ENCODE peak calls at places on chromosome 2, in nine cellular contexts. O is stimulated activated CD4-positive, alpha-beta T cell treated with anti-CD3 and anti-CD28 coated beads, TNF-alpha, amount 100 ng/mL, for 4 hours; U is activated naive CD4-positive, alpha-beta T cell; I is activated naive CD8-positive, alpha-beta T cell treated with anti-CD3 and anti-CD28 coated beads, Interleukin-2, amount 50 U/mL, for 24 hours; T is HFF-Myc; K is AG04449; X is foreskin fibroblast; G is nucleus accumbens; D is globus pallidus. V is an unnamed sample.

GRCh38 chr2:163247151-163247872 is 408.7 kb upstream of the KCNH7 start:
- DNase-seq in U (no peak), I (no peak), O (no peak), X (no peak), T (no peak), D (no peak), K (no peak), G (no peak), V (no peak)

GRCh38 chr2:216195565-216195978 is 86.4 kb downstream of the XRCC5 start:
- DNase-seq in K (peak), T (no peak), D (no peak), X (peak), O (no peak), G (no peak), U (no peak), I (no peak), V (no peak)

GRCh38 chr2:63545023-63545422 is 43.3 kb downstream of the WDPCP start:
- DNase-seq in T (no peak), K (no peak), I (no peak), O (no peak), G (no peak), X (no peak), U (no peak), D (no peak), V (no peak)

GRCh38 chr2:69046221-69046662 is 33.3 kb downstream of the ANTXR1 start:
- DNase-seq in X (peak), K (peak), O (no peak), G (no peak), I (no peak), T (peak), U (no peak), D (no peak), V (peak)

GRCh38 chr2:25494626-25495025 is 152.9 kb upstream of the DNMT3A start:
- DNase-seq in X (peak), I (no peak), T (no peak), D (no peak), G (no peak), O (no peak), K (peak), U (no peak), V (no peak)

GRCh38 chr2:144516417-144516980 is 3.4 kb downstream of the ZEB2 start:
- DNase-seq in X (no peak), G (no peak), I (peak), O (no peak), K (no peak), D (peak), T (no peak), U (no peak), V (peak)

GRCh38 chr2:47002480-47003381 is 87.1 kb upstream of the MCFD2 start:
- DNase-seq in U (no peak), D (peak), K (no peak), O (no peak), I (no peak), T (no peak), G (peak), X (no peak), V (no peak)

GRCh38 chr2:67824196-67824595 is 238.6 kb downstream of the C1D start:
- DNase-seq in K (peak), G (no peak), D (no peak), I (no peak), T (no peak), O (no peak), U (no peak), X (peak), V (no peak)

GRCh38 chr2:234437642-234438321 is 59.1 kb downstream of the ARL4C start:
- DNase-seq in T (no peak), K (no peak), I (no peak), D (peak), X (no peak), U (no peak), O (no peak), G (no peak), V (no peak)

GRCh38 chr2:206616141-206616540 is 26.1 kb upstream of the FAM237A start:
- DNase-seq in I (no peak), X (no peak), O (no peak), U (no peak), K (no peak), T (no peak), D (no peak), G (no peak), V (no peak)

GRCh38 chr2:207768168-207768890 is 1.4 kb downstream of the FZD5 start:
- DNase-seq in D (no peak), T (no peak), I (peak), O (no peak), U (peak), K (no peak), G (no peak), X (peak), V (peak)

GRCh38 chr2:142290931-142291330 is 160.1 kb upstream of the LRP1B start:
- DNase-seq in T (no peak), O (no peak), X (no peak), I (no peak), K (no peak), U (no peak), D (no peak), G (no peak), V (no peak)

GRCh38 chr2:19632327-19633040 is 269.3 kb downstream of the TTC32 start:
- DNase-seq in D (no peak), T (no peak), U (no peak), X (peak), K (no peak), G (no peak), I (no peak), O (no peak), V (no peak)

GRCh38 chr2:72116081-72116533 is 31.6 kb downstream of the CYP26B1 start:
- DNase-seq in D (no peak), X (no peak), U (no peak), T (no peak), G (no peak), O (no peak), I (no peak), K (no peak), V (no peak)

GRCh38 chr2:2834530-2835254 is 503.6 kb upstream of the MYT1L start:
- DNase-seq in U (no peak), I (no peak), K (no peak), O (no peak), T (no peak), X (no peak), G (no peak), D (no peak), V (no peak)

GRCh38 chr2:216115224-216115582 is 6.1 kb downstream of the XRCC5 start:
- DNase-seq in X (no peak), K (no peak), G (no peak), I (no peak), O (no peak), T (no peak), U (no peak), D (no peak), V (no peak)

GRCh38 chr2:210477496-210477895 is 937 bp upstream of the LANCL1 start:
- DNase-seq in U (no peak), I (peak), T (peak), X (peak), O (no peak), D (no peak), K (peak), G (no peak), V (no peak)

GRCh38 chr2:168478206-168478605 is 22.1 kb downstream of the CERS6 start:
- DNase-seq in K (no peak), D (no peak), G (no peak), U (no peak), T (no peak), I (no peak), O (no peak), X (no peak), V (no peak)

GRCh38 chr2:205712508-205712907 is 30.2 kb downstream of the NRP2 start:
- DNase-seq in U (no peak), G (no peak), O (no peak), I (peak), X (peak), D (no peak), T (no peak), K (peak), V (peak)

GRCh38 chr2:165953306-165953654 is 296 bp downstream of the TTC21B start:
- DNase-seq in D (no peak), K (no peak), O (no peak), I (no peak), G (no peak), X (no peak), U (no peak), T (peak), V (no peak)

GRCh38 chr2:74756356-74756890 is 77.5 kb upstream of the HK2 start:
- DNase-seq in D (no peak), X (no peak), I (no peak), T (no peak), G (no peak), U (no peak), K (no peak), O (no peak), V (no peak)

GRCh38 chr2:229348135-229348534 is 77.0 kb upstream of the PID1 start:
- DNase-seq in T (no peak), K (no peak), I (no peak), G (no peak), O (no peak), X (peak), U (no peak), D (no peak), V (no peak)

GRCh38 chr2:171595896-171596295 is 73.6 kb downstream of the CYBRD1 start:
- DNase-seq in I (no peak), T (peak), K (peak), X (peak), O (no peak), D (no peak), G (no peak), U (no peak), V (peak)

GRCh38 chr2:69348781-69349180 is 38.2 kb downstream of the GFPT1 start:
- DNase-seq in T (no peak), O (no peak), I (no peak), X (no peak), D (no peak), G (no peak), K (no peak), U (no peak), V (no peak)

GRCh38 chr2:105125428-105125827 is 87.6 kb downstream of the MRPS9 start:
- DNase-seq in D (peak), G (no peak), K (no peak), O (no peak), I (no peak), T (no peak), U (no peak), X (no peak), V (no peak)

GRCh38 chr2:12504443-12504842 is 212.3 kb upstream of the TRIB2 start:
- DNase-seq in G (no peak), K (no peak), U (no peak), O (no peak), D (no peak), I (peak), T (no peak), X (no peak), V (peak)

GRCh38 chr2:158395166-158395565 is 61.4 kb downstream of the CCDC148 start:
- DNase-seq in X (no peak), I (no peak), G (no peak), K (no peak), O (no peak), D (no peak), U (no peak), T (no peak), V (no peak)

GRCh38 chr2:238262496-238263122 is 22.8 kb upstream of the HES6 start:
- DNase-seq in G (no peak), D (no peak), X (no peak), U (no peak), O (no peak), I (no peak), T (no peak), K (no peak), V (no peak)

GRCh38 chr2:125471963-125472362 is 1184.0 kb upstream of the GYPC start:
- DNase-seq in O (no peak), I (no peak), G (no peak), D (peak), X (no peak), U (no peak), K (no peak), T (no peak), V (no peak)

GRCh38 chr2:230589497-230590015 is 123.1 kb upstream of the CAB39 start:
- DNase-seq in X (no peak), K (no peak), O (no peak), I (peak), T (no peak), U (no peak), D (no peak), G (no peak), V (no peak)

GRCh38 chr2:11745613-11746375 is 638 bp upstream of the LPIN1 start:
- DNase-seq in D (no peak), G (no peak), T (no peak), K (no peak), O (no peak), X (no peak), U (no peak), I (no peak), V (no peak)

GRCh38 chr2:67883316-67884080 is 179.3 kb downstream of the C1D start:
- DNase-seq in D (no peak), U (no peak), G (no peak), I (no peak), O (no peak), K (no peak), T (no peak), X (no peak), V (peak)

GRCh38 chr2:63444565-63445288 is 143.6 kb downstream of the WDPCP start:
- DNase-seq in T (no peak), U (no peak), I (no peak), K (no peak), G (no peak), X (no peak), O (no peak), D (no peak), V (no peak)

GRCh38 chr2:101957036-101957435 is 34.7 kb upstream of the IL1R2 start:
- DNase-seq in K (no peak), I (no peak), G (no peak), X (no peak), T (no peak), U (no peak), O (no peak), D (no peak), V (no peak)

GRCh38 chr2:216539791-216540241 is 41.2 kb downstream of the RPL37A start:
- DNase-seq in I (no peak), K (no peak), O (no peak), U (no peak), G (no peak), T (peak), D (no peak), X (peak), V (peak)

GRCh38 chr2:240889601-240890560 is 6.1 kb downstream of the MAB21L4 start:
- DNase-seq in T (no peak), X (no peak), G (no peak), K (no peak), D (no peak), U (no peak), O (no peak), I (no peak), V (no peak)

GRCh38 chr2:29241955-29242565 is 126.8 kb downstream of the CLIP4 start:
- DNase-seq in X (no peak), O (no peak), D (no peak), K (no peak), I (no peak), U (no peak), T (no peak), G (no peak), V (no peak)

GRCh38 chr2:103656558-103656957 is 894.7 kb downstream of the TMEM182 start:
- DNase-seq in D (no peak), K (no peak), I (no peak), O (no peak), U (no peak), G (no peak), T (no peak), X (no peak), V (no peak)

GRCh38 chr2:112021781-112022231 is 33.3 kb upstream of the TMEM87B start:
- DNase-seq in K (no peak), T (no peak), D (no peak), O (no peak), X (no peak), I (no peak), G (no peak), U (no peak), V (no peak)

V was measured in endothelial cell of umbilical vein.